ENCODE peak calls at places on chromosomes 4 and X, in six cellular contexts. K is RWPE1, I is endothelial cell, D is GM23338, S is brain microvascular endothelial cell, P is tibial artery. R is an unnamed sample.

GRCh38 chr4:28557755-28558154 is 1697.1 kb downstream of the STIM2 start:
- DNase-seq in K (no peak), I (no peak), D (no peak), S (peak; percentile 19), P (no peak), R (peak; percentile 74)

GRCh38 chr4:54800831-54801530 is 143.2 kb downstream of the KIT start:
- DNase-seq in K (no peak), I (no peak), D (no peak), S (no peak), P (no peak), R (no peak)

GRCh38 chr4:76108467-76109181 is 34.1 kb downstream of the ART3 start:
- DNase-seq in K (peak; percentile 16), I (no peak), D (peak; percentile 46), S (no peak), P (no peak), R (no peak)

GRCh38 chr4:85995361-85995760 is 364.5 kb downstream of the MAPK10 start:
- DNase-seq in K (no peak), I (no peak), D (no peak), S (no peak), P (no peak), R (no peak)

GRCh38 chrX:15714529-15714928 is 23.5 kb upstream of the CA5B start:
- DNase-seq in K (peak; percentile 17), I (no peak), D (no peak), S (no peak), P (no peak), R (no peak)

GRCh38 chrX:54030329-54030728 is 13.9 kb downstream of the PHF8 start:
- DNase-seq in K (no peak), I (no peak), D (no peak), S (no peak), P (no peak), R (no peak)

GRCh38 chr4:5751073-5751917 is 40.3 kb downstream of the EVC start:
- DNase-seq in K (no peak), I (no peak), D (peak; percentile 23), S (peak; percentile 84), P (peak; percentile 57), R (peak; percentile 55)

GRCh38 chrX:12421918-12422317 is 283.6 kb downstream of the FRMPD4 start:
- DNase-seq in K (no peak), I (no peak), D (no peak), S (no peak), P (no peak), R (no peak)

GRCh38 chrX:94492541-94492940 is 818.5 kb downstream of the FAM133A start:
- DNase-seq in K (no peak), I (no peak), D (peak; percentile 64), S (no peak), P (no peak), R (no peak)

GRCh38 chr4:152939655-152940054 is 3.5 kb downstream of the FHDC1 start:
- DNase-seq in K (no peak), I (no peak), D (no peak), S (no peak), P (no peak), R (no peak)

GRCh38 chr4:185209031-185209851 is at the start of gene SNX25:
- DNase-seq in K (peak; percentile 58), I (peak; percentile 84), D (peak; percentile 82), S (peak; percentile 71), P (peak; percentile 95), R (peak; percentile 66)

GRCh38 chr4:185390941-185391340 is 4.8 kb downstream of the LRP2BP start:
- DNase-seq in K (no peak), I (no peak), D (no peak), S (no peak), P (no peak), R (no peak)

GRCh38 chr4:174278467-174278866 is 5.0 kb downstream of the FBXO8 start:
- DNase-seq in K (no peak), I (no peak), D (no peak), S (no peak), P (no peak), R (no peak)

GRCh38 chr4:169464080-169464479 is 148.3 kb downstream of the NEK1 start:
- DNase-seq in K (no peak), I (no peak), D (no peak), S (no peak), P (no peak), R (no peak)

GRCh38 chrX:154008521-154008920 is 11.2 kb downstream of the IRAK1 start:
- DNase-seq in K (no peak), I (no peak), D (no peak), S (no peak), P (no peak), R (no peak)

GRCh38 chrX:2897311-2897689 is 31.8 kb downstream of the ARSD start:
- DNase-seq in K (no peak), I (no peak), D (no peak), S (no peak), P (no peak), R (no peak)

GRCh38 chr4:142088906-142089305 is 452.5 kb downstream of the IL15 start:
- DNase-seq in K (no peak), I (no peak), D (no peak), S (peak; percentile 42), P (peak; percentile 65), R (peak; percentile 25)

GRCh38 chr4:76984788-76985211 is 35.2 kb downstream of the SEPTIN11 start:
- DNase-seq in K (peak; percentile 44), I (no peak), D (no peak), S (peak; percentile 99), P (peak; percentile 78), R (peak; percentile 99)

GRCh38 chr4:83569967-83570366 is 34.1 kb downstream of the GPAT3 start:
- DNase-seq in K (peak; percentile 52), I (no peak), D (no peak), S (no peak), P (no peak), R (no peak)

GRCh38 chr4:84708406-84709135 is 125.6 kb downstream of the CDS1 start:
- DNase-seq in K (no peak), I (no peak), D (no peak), S (no peak), P (no peak), R (no peak)

GRCh38 chrX:135346975-135347374 is 37.7 kb downstream of the ETDC start:
- DNase-seq in K (no peak), I (no peak), D (no peak), S (no peak), P (no peak), R (no peak)

GRCh38 chrX:102978594-102978993 is 41.5 kb downstream of the RAB40AL start:
- DNase-seq in K (no peak), I (no peak), D (peak; percentile 0), S (no peak), P (no peak), R (no peak)

GRCh38 chr4:7777017-7777710 is 162.5 kb downstream of the AFAP1 start:
- DNase-seq in K (no peak), I (no peak), D (no peak), S (no peak), P (peak; percentile 48), R (no peak)

GRCh38 chr4:80308466-80308822 is 27.1 kb upstream of the CFAP299 start:
- DNase-seq in K (no peak), I (no peak), D (peak; percentile 5), S (no peak), P (no peak), R (no peak)

GRCh38 chr4:94290245-94290644 is 52.4 kb downstream of the HPGDS start:
- DNase-seq in K (no peak), I (no peak), D (peak; percentile 10), S (no peak), P (no peak), R (no peak)
- TF ChIP-seq CTCF in K (no peak), I (no peak), D (peak; percentile 13), S (no peak), P (no peak), R (peak; percentile 53)

DNA sequence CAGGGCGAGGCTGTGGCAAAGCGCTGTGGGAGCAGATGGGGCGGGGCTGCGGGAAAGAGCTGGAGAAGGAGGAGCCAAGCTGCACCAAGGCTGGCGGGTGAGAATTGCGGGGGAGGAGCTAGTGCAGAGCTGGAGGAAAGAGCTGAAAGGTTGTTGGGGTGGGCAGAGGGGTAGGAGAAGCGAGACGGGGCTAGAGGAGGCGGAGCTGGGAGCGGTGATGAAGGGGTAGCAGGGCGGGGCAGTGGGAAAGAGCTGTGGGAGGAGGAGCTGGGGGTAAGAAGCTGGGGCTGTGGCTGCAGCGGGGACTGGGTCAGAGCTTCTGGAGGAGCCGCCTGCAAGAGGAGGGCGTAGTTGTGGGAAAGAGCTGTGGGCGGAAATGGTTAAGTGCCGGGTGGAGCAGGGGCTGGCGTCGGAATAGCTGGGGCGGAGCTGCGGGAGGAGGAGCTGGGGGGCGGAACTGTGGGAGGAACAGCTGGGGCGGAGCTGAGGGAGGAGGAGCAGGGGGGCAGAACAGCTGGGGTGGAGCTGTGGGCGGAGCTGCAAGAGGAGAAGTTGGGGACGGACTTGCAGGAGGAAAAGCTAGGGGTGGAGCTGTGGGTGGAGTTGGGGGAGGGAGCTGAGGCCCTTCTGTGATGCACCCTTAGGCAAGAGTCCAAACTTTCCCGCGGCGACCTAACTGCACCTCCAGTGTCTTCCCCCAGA is 1.9 kb upstream of the EOLA2 start:
- DNase-seq in K (peak; percentile 82), I (peak; percentile 81), D (peak; percentile 93), S (peak; percentile 94), P (peak; percentile 97), R (peak; percentile 96)
- TF ChIP-seq CTCF in K (no peak), I (no peak), D (peak; percentile 14), S (peak; percentile 72), P (peak; percentile 44), R (no peak)

DNA sequence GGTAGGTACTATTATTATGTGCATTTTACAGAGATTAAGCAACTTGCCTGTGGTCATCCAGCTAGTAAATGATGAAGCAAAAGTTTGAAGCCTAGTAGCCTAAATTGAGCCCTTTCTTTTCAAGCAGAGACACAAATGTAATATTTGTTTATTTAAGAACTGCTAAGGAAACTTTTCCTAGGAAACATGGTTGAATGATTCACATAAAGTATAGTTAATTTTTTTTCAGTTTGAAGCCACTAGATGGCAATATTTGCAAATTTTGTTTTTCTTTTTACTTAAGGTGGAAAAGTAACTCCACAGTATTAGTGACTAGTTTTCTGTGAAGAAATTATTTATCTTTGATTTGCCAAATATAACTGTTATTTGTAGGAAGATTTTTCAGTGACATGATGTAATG is 52.8 kb upstream of the ANKRD17 start:
- DNase-seq in K (peak; percentile 7), I (no peak), D (peak; percentile 53), S (no peak), P (no peak), R (peak; percentile 62)
- TF ChIP-seq CTCF in K (peak; percentile 55), I (peak; percentile 43), D (peak; percentile 60), S (peak; percentile 10), P (peak; percentile 17), R (peak; percentile 83)

DNA sequence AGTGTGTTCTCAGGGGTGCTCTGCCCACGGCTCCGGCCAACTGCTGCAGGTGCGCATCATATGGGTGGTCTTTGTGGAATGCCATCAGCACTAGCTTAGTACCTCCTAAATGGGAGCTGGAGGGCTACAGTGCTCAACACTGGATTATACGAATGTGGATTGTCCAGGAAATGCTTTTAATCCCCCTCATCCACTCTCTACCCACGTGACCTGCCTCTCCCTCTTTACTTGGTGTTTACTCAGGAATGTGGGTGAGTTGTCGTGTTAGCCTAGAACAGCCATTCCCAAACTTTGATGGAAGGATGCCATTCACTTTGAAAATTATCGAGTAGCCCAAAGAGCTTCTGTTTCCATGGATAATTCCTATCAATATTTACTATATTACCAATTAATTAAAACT is 150.8 kb downstream of the PTTG2 start:
- DNase-seq in K (no peak), I (no peak), D (no peak), S (no peak), P (no peak), R (no peak)
- TF ChIP-seq CTCF in K (no peak), I (no peak), D (no peak), S (no peak), P (no peak), R (no peak)